ENCODE peak calls at places on chromosomes 4 and X, in nine cellular contexts. X is SJSA1, L is ovary, C is testis, Q is IMR-90, H is cardiac muscle cell, E is uterus, G is suprapubic skin, W is upper lobe of right lung. Z is an unnamed sample.

GRCh38 chrX:150012647-150013046 is 74.4 kb upstream of the EOLA2 start:
- DNase-seq in X (no peak), Q (peak; percentile 26), C (no peak), G (no peak), W (no peak), H (peak; percentile 18), L (no peak), E (no peak), Z (no peak)

GRCh38 chr4:146975535-146975934 is 29.9 kb upstream of the TTC29 start:
- DNase-seq in X (no peak), C (no peak), E (no peak), H (no peak), L (no peak), G (no peak), Q (no peak), W (no peak), Z (no peak)

GRCh38 chr4:1471443-1472147 is 65.4 kb upstream of the NKX1-1 start:
- DNase-seq in G (peak; percentile 49), X (no peak), W (peak; percentile 57), E (peak; percentile 7), L (peak; percentile 3), H (no peak), C (no peak), Q (no peak), Z (no peak)

GRCh38 chrX:137575596-137576255 is 9.8 kb downstream of the ZIC3 start:
- DNase-seq in E (no peak), H (no peak), W (no peak), C (no peak), X (no peak), L (no peak), G (no peak), Q (no peak), Z (no peak)

GRCh38 chr4:114698256-114698655 is 99.6 kb downstream of the UGT8 start:
- DNase-seq in X (no peak), L (no peak), Q (no peak), W (no peak), H (no peak), E (no peak), C (no peak), G (no peak), Z (no peak)

GRCh38 chr4:82500830-82501229 is 61.0 kb downstream of the TMEM150C start:
- DNase-seq in E (no peak), C (no peak), G (no peak), H (no peak), L (no peak), Q (no peak), W (no peak), X (no peak), Z (no peak)

GRCh38 chrX:72308209-72308565 is 2.5 kb upstream of the CITED1 start:
- DNase-seq in L (no peak), E (no peak), C (no peak), Q (no peak), W (no peak), H (no peak), G (no peak), X (no peak), Z (no peak)

GRCh38 chrX:38260231-38260630 is 39.6 kb upstream of the SRPX start:
- DNase-seq in E (no peak), X (no peak), Q (peak; percentile 11), W (no peak), G (no peak), C (no peak), H (no peak), L (no peak), Z (no peak)

GRCh38 chr4:153222790-153223417 is 18.7 kb downstream of the TRIM2 start:
- DNase-seq in X (peak; percentile 76), Q (peak; percentile 41), L (peak; percentile 74), E (peak; percentile 48), C (peak; percentile 70), W (peak; percentile 78), G (peak; percentile 74), H (peak; percentile 53), Z (peak; percentile 70)

GRCh38 chrX:24423960-24424359 is 41.1 kb upstream of the PDK3 start:
- DNase-seq in G (no peak), Q (no peak), W (no peak), L (no peak), E (no peak), H (peak; percentile 6), C (no peak), X (no peak), Z (no peak)

GRCh38 chr4:59091376-59092142 is 1981.4 kb upstream of the IGFBP7 start:
- DNase-seq in E (no peak), H (no peak), C (no peak), G (peak; percentile 33), Q (no peak), L (no peak), X (no peak), W (peak; percentile 45), Z (no peak)

GRCh38 chr4:93416337-93417102 is 412.0 kb upstream of the ATOH1 start:
- DNase-seq in H (no peak), X (no peak), E (no peak), C (no peak), G (no peak), Q (peak; percentile 49), W (no peak), L (no peak), Z (no peak)

GRCh38 chr4:3040447-3041191 is 33.7 kb downstream of the HTT-AS start:
- DNase-seq in L (no peak), E (no peak), H (no peak), G (no peak), C (no peak), X (no peak), Q (no peak), W (no peak), Z (no peak)
- H3K4me3 ChIP-seq in L (no peak overlapping the region), E (no peak overlapping the region), H (no peak overlapping the region), G (peak overlapping the region; percentile 53), C (no peak overlapping the region), X (no peak overlapping the region), Q (no peak overlapping the region), W (peak overlapping the region; percentile 60), Z (peak overlapping the region; percentile 46)

GRCh38 chrX:47456080-47456479 is 26.9 kb downstream of the ZNF41 start:
- DNase-seq in L (no peak), E (no peak), G (no peak), Q (no peak), C (no peak), W (no peak), H (no peak), X (no peak), Z (no peak)

GRCh38 chrX:47448165-47448806 is 34.7 kb downstream of the ZNF41 start:
- DNase-seq in H (no peak), W (no peak), X (no peak), C (no peak), Q (no peak), G (no peak), E (no peak), L (no peak), Z (no peak)

GRCh38 chrX:47447607-47448006 is 35.4 kb downstream of the ZNF41 start:
- DNase-seq in C (no peak), G (no peak), H (no peak), X (no peak), E (no peak), L (no peak), W (no peak), Q (no peak), Z (no peak)

GRCh38 chrX:47446971-47447370 is 36.1 kb downstream of the ZNF41 start:
- DNase-seq in C (no peak), H (no peak), W (no peak), G (no peak), L (no peak), Q (no peak), X (no peak), E (no peak), Z (no peak)

GRCh38 chrX:47452112-47452511 is 30.9 kb downstream of the ZNF41 start:
- DNase-seq in X (no peak), L (no peak), H (no peak), E (no peak), G (no peak), W (no peak), Q (no peak), C (no peak), Z (no peak)
- H3K9me3 ChIP-seq in X (no peaks in the 10 kb centered on the region), L (no peaks in the 10 kb centered on the region), H (peaks cover 3% of the 10 kb centered on the region), E (no peaks in the 10 kb centered on the region), G (no peaks in the 10 kb centered on the region), W (peaks cover 5% of the 10 kb centered on the region), Q (peaks cover 38% of the 10 kb centered on the region), C (no peaks in the 10 kb centered on the region), Z (peaks cover 3% of the 10 kb centered on the region)

DNA sequence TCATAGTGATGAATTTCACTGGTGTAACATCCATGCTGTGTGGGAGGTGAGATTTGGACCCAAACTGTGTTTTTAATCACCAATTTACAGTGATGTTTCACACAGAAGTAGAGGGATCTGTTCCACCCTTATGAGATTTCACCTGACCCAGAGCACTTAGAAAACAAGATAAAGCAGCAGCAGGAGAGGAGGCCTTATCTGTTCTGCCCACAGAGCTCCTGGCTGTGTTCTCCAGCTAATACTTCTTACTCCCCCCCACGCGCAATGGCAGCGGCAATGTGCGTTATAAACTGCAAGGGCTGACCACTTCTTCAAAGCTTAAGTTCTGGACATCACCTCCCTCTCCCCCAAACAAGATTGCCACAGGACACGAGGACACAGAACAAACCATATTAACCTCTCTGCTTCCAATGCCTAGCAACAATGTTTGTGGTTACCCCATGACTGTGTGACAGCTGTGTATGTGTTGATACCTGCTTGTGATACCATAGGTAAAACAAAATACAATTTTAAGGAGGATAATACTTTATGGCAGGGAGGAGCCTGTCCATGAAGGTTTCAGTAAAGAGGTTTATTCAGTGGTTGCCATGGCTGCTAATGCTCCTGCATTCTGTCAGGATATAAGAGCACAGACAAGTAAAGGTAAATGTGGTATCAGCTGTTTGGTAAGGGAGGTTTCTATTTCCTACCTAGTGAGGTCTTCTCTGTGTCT is 210.1 kb downstream of the SOWAHB start:
- DNase-seq in Q (no peak), E (no peak), W (no peak), G (no peak), H (no peak), C (no peak), L (no peak), X (no peak), Z (no peak)
- H3K27me3 ChIP-seq in Q (no peaks in the 10 kb centered on the region), E (no peaks in the 10 kb centered on the region), W (no peaks in the 10 kb centered on the region), G (peaks cover 19% of the 10 kb centered on the region), H (peaks cover 12% of the 10 kb centered on the region), C (no peaks in the 10 kb centered on the region), L (no peaks in the 10 kb centered on the region), X (no peaks in the 10 kb centered on the region), Z (no peaks in the 10 kb centered on the region)

GRCh38 chrX:45762699-45763647 is 562.3 kb upstream of the DIPK2B start:
- DNase-seq in X (no peak), W (no peak), E (no peak), G (no peak), L (no peak), Q (no peak), C (no peak), H (no peak), Z (no peak)
- H3K4me3 ChIP-seq in X (no peak overlapping the region), W (no peak overlapping the region), E (no peak overlapping the region), G (no peak overlapping the region), L (no peak overlapping the region), Q (no peak overlapping the region), C (no peak overlapping the region), H (no peak overlapping the region), Z (peak overlapping the region; percentile 77)

DNA sequence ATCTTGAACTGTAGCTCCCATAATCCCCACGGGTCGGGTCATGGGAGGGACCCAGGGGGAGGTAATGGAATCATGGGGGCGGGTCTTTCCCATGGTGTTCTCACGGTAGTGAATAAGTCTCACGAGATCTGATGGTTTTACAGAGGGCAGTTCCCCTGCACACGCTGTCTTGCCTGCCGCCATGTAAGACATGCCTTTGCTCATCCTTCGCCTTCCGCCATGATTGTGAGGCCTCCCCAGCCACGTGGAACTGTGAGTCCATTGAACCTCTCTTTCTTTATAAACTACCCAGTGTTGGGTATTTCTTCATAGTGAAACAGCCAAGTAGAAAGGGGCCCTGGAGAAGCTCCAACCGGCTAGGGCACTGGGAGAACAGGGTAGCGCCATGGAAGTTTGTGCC is 12.3 kb downstream of the CTAG1A start:
- DNase-seq in L (no peak), H (no peak), C (no peak), X (no peak), G (peak; percentile 22), Q (no peak), W (no peak), E (no peak), Z (no peak)
- H3K9me3 ChIP-seq in L (no peaks in the 10 kb centered on the region), H (no peaks in the 10 kb centered on the region), C (no peaks in the 10 kb centered on the region), X (no peaks in the 10 kb centered on the region), G (no peaks in the 10 kb centered on the region), Q (peaks cover 9% of the 10 kb centered on the region), W (no peaks in the 10 kb centered on the region), E (no peaks in the 10 kb centered on the region), Z (no peaks in the 10 kb centered on the region)

Z was measured in MG63.